ENCODE peak calls at places on chromosome 7, in five cellular contexts. A, Y, L, E and V are unnamed samples. For H3K9me3, the result is how much of the 10 kb centered on the place peaks cover.

GRCh38 chr7:49166441-49166840 is 242.1 kb downstream of the CDC14C start:
- DNase-seq in A (no peak), Y (no peak), L (no peak), E (no peak), V (peak)

GRCh38 chr7:51847461-51848134 is 531.0 kb upstream of the COBL start:
- DNase-seq in A (no peak), Y (no peak), L (no peak), E (no peak), V (peak)

GRCh38 chr7:30422922-30423321 is 55.7 kb downstream of the NOD1 start:
- DNase-seq in A (no peak), Y (no peak), L (no peak), E (no peak), V (no peak)

GRCh38 chr7:41779918-41780317 is 77.0 kb upstream of the INHBA start:
- DNase-seq in A (no peak), Y (no peak), L (no peak), E (no peak), V (no peak)

GRCh38 chr7:110590415-110590814 is 500.5 kb upstream of the LRRN3 start:
- DNase-seq in A (no peak), Y (no peak), L (no peak), E (no peak), V (no peak)

GRCh38 chr7:95302976-95303375 is 21.4 kb downstream of the PON1 start:
- DNase-seq in A (no peak), Y (no peak), L (no peak), E (no peak), V (no peak)

GRCh38 chr7:148334959-148335577 is 255.5 kb upstream of the C7orf33 start:
- DNase-seq in A (no peak), Y (no peak), L (no peak), E (no peak), V (no peak)

GRCh38 chr7:51034531-51035264 is 252.0 kb upstream of the GRB10 start:
- DNase-seq in A (no peak), Y (peak), L (no peak), E (no peak), V (no peak)

GRCh38 chr7:19407270-19407669 is 262.0 kb upstream of the FERD3L start:
- DNase-seq in A (no peak), Y (no peak), L (no peak), E (no peak), V (no peak)

GRCh38 chr7:55591282-55591931 is 19.1 kb upstream of the VOPP1 start:
- DNase-seq in A (no peak), Y (no peak), L (no peak), E (no peak), V (no peak)

GRCh38 chr7:51455948-51456347 is 139.3 kb upstream of the COBL start:
- DNase-seq in A (no peak), Y (no peak), L (no peak), E (no peak), V (no peak)

GRCh38 chr7:57201021-57201894 is 69.0 kb upstream of the ZNF479 start:
- DNase-seq in A (no peak), Y (no peak), L (no peak), E (no peak), V (no peak)
- H3K9me3 ChIP-seq in A (under half), Y (under half), L (under half), E (under half), V (under half)

DNA sequence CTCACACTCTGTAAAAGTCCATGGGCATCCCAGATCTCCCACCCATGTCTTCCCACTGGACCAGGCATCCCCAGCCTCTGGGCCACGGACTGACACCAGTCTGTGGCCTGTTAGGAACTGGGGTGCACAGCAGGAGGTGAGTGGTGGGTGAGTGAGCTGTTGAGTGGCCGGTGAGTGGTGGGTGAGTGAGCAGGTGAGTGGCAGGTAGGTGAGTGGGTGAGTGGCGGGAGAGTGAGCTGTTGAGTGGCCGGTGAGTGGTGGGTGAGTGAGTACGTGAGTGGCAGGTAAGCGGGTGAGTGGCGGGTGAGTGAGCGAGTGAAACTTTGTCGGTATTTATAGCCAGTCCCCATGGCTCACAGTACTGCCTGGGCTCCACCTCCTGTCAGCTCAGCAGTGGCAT is 471.2 kb downstream of the DNAJB6 start:
- DNase-seq in A (no peak), Y (no peak), L (no peak), E (no peak), V (no peak)
- H3K9me3 ChIP-seq in A (under half), Y (under half), L (under half), E (under half), V (under half)

GRCh38 chr7:64429232-64429631 is 115.5 kb downstream of the ZNF736 start:
- DNase-seq in A (no peak), Y (no peak), L (no peak), E (no peak), V (no peak)
- H3K9me3 ChIP-seq in A (under half), Y (under half), L (under half), E (under half), V (under half)

DNA sequence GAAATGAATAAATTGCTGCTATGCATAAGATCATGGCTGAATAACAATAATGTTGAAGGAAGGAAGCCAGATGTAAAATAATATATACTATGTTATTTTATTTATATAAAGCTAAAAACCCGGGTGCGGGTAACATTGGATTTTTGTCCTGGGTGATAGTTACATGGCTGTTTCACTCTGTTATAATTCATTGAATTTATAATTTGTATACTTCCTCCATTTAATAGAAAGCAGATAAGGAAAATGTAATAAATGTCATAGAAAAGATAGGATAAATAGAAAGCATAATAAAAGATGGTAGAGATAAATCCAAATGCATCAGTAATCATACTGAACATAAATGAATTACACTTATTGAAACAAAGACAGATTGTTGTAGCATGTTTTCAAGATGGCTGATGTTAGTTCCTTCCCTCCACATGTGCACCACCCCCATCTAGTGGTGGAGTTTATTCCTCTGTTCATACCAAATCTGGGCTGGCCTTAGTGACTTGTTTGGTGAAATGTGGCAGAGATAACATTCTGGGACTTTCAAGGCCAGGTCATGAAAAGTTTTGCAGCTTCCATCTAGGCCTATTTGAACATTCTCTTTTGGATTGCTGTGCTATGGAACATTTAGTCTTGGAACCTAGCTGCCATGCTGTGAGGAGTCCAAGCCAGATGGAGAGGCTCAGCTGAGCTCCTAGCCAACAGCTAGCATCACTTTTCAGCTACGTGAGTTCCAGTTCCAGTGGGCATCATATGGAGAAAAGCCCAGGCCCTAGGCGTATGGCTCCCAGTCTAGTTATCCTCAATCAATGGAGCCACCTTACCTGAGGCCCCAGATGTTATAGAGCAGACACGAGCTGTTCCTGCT is 46.9 kb downstream of the AHCYL2 start:
- DNase-seq in A (peak), Y (peak), L (no peak), E (peak), V (peak)
- H3K9me3 ChIP-seq in A (under half), Y (under half), L (under half), E (under half), V (under half)

DNA sequence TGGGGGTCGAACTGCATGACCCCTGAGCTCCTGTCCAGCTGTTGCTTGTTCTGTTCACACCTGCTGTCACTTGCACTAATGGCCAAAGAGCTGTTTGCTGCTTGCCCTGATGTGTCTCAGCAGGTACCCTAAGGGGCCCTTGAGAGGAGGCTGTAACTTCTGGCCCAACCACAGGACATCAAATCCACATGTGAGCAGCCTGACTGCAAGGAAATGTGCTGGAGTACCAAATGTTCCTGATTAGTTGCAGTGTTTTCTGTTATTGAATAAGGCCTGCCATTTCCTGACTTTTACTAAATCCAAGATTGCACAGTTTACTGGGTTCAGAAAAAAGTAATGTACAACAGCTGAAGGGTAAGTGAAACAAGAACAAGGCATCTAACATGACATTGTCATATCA is 91.7 kb upstream of the IL6 start:
- DNase-seq in A (no peak), Y (no peak), L (no peak), E (no peak), V (no peak)
- H3K9me3 ChIP-seq in A (under half), Y (under half), L (under half), E (under half), V (under half)

GRCh38 chr7:93132216-93132615 is 14.4 kb upstream of the SAMD9 start:
- DNase-seq in A (no peak), Y (no peak), L (no peak), E (no peak), V (no peak)
- H3K9me3 ChIP-seq in A (half or more), Y (under half), L (under half), E (half or more), V (under half)

GRCh38 chr7:63024446-63024845 is 974.2 kb upstream of the ZNF722 start:
- DNase-seq in A (no peak), Y (no peak), L (no peak), E (no peak), V (no peak)
- H3K9me3 ChIP-seq in A (under half), Y (under half), L (under half), E (under half), V (under half)

DNA sequence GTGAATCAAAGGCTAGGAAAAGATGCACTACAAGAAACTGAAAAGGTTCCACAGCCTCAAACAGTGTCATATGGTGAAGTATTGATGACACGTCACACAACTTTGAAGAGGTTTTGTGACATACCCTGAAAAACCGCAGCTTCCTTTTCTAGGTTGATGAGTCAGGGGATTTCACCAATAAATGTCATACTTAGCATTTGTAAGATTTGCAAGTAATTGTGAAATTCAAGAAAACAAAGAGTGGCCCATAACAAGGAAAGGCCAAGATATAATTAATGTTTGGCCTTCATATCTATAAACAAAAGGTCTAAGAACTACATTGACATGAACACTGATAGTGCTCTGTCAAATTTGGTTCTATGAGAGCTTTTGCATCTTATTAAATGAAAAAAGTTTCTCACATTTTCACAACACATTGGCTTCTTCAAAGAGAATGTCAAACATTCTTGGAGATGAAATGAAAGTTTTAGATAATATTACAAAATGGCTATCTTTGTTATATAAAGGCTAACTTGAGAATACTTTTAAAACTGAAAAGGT is 62.0 kb upstream of the NAMPT start:
- DNase-seq in A (peak), Y (no peak), L (no peak), E (no peak), V (no peak)
- H3K9me3 ChIP-seq in A (under half), Y (under half), L (under half), E (under half), V (under half)

DNA sequence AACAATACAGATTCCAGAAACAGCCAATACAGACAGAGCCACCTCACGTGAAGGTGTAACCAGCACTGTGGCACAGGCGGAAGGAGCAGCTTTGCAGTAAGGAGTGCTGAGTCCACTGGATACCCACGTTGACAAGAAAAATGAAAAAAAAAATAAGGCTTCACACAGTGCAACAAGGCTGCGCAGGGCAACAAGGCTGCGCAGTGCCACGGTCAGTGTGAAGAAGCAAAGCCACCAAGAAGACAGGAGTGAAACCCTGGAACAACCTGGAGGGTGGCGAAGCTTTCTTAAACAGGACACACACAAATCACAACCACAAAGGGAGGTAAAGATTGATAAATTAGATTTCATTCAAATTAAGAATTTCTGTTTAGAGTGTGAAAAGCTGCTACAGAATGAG is 204.0 kb downstream of the MAD1L1 start:
- DNase-seq in A (no peak), Y (no peak), L (no peak), E (no peak), V (no peak)
- H3K9me3 ChIP-seq in A (under half), Y (under half), L (under half), E (under half), V (under half)